ENCODE peak calls at places on chromosomes 2 and 18, in four cellular contexts. A, F, Y and O are unnamed samples.

GRCh38 chr2:71878626-71879508 is 268.8 kb downstream of the CYP26B1 start:
- DNase-seq in A (no peak), F (no peak), Y (no peak), O (no peak)

GRCh38 chr2:633371-633770 is 43.8 kb downstream of the TMEM18 start:
- DNase-seq in A (no peak), F (no peak), Y (no peak), O (no peak)

GRCh38 chr18:31241425-31241824 is 76.5 kb upstream of the DSG1 start:
- DNase-seq in A (no peak), F (no peak), Y (no peak), O (no peak)

GRCh38 chr2:216006164-216006663 is 7.1 kb downstream of the MREG start:
- DNase-seq in A (peak), F (no peak), Y (peak), O (no peak)

GRCh38 chr2:16774091-16774490 is 108.5 kb upstream of the CYRIA start:
- DNase-seq in A (no peak), F (no peak), Y (no peak), O (no peak)

GRCh38 chr2:69601179-69601612 is 42.3 kb downstream of the AAK1 start:
- DNase-seq in A (no peak), F (no peak), Y (no peak), O (no peak)

GRCh38 chr2:238784671-238785527 is 63.0 kb upstream of the TWIST2 start:
- DNase-seq in A (no peak), F (peak), Y (peak), O (peak)

GRCh38 chr18:58541789-58542425 is 87.0 kb downstream of the ALPK2 start:
- DNase-seq in A (no peak), F (no peak), Y (peak), O (peak)

GRCh38 chr18:29184654-29185053 is 1007.7 kb upstream of the CDH2 start:
- DNase-seq in A (no peak), F (no peak), Y (no peak), O (no peak)

GRCh38 chr2:206642075-206643025 is at the start of gene FAM237A:
- DNase-seq in A (no peak), F (peak), Y (peak), O (peak)

GRCh38 chr18:77106331-77106730 is 26.3 kb downstream of the MBP start:
- DNase-seq in A (no peak), F (no peak), Y (peak), O (no peak)

GRCh38 chr18:6355789-6356589 is 58.7 kb downstream of the L3MBTL4 start:
- DNase-seq in A (no peak), F (no peak), Y (peak), O (peak)

GRCh38 chr2:25161055-25161781 is 7.2 kb downstream of the POMC start:
- DNase-seq in A (peak), F (no peak), Y (no peak), O (peak)

GRCh38 chr2:231134910-231135650 is 10.2 kb upstream of the HTR2B start:
- DNase-seq in A (no peak), F (no peak), Y (no peak), O (no peak)

GRCh38 chr2:182672471-182673165 is 43.4 kb upstream of the DNAJC10 start:
- DNase-seq in A (no peak), F (no peak), Y (no peak), O (no peak)

GRCh38 chr2:198374375-198375072 is 570.1 kb downstream of the PLCL1 start:
- DNase-seq in A (no peak), F (peak), Y (peak), O (peak)

GRCh38 chr2:12321017-12321641 is 395.6 kb upstream of the TRIB2 start:
- DNase-seq in A (no peak), F (no peak), Y (no peak), O (no peak)

GRCh38 chr18:33282709-33283333 is 157.7 kb downstream of the CCDC178 start:
- DNase-seq in A (peak), F (no peak), Y (no peak), O (no peak)

GRCh38 chr2:214310319-214310718 is 100.5 kb upstream of the VWC2L start:
- DNase-seq in A (no peak), F (no peak), Y (peak), O (no peak)

GRCh38 chr2:168220971-168221819 is 26.2 kb downstream of the STK39 start:
- DNase-seq in A (no peak), F (no peak), Y (no peak), O (no peak)

GRCh38 chr2:219175928-219176817 is 552 bp downstream of the CNPPD1 start:
- DNase-seq in A (peak), F (no peak), Y (peak), O (peak)

GRCh38 chr2:219173176-219173575 is 3.3 kb upstream of the SLC23A3 start:
- DNase-seq in A (no peak), F (no peak), Y (no peak), O (no peak)

GRCh38 chr2:219174146-219174545 is 2.6 kb downstream of the CNPPD1 start:
- DNase-seq in A (no peak), F (no peak), Y (no peak), O (no peak)

GRCh38 chr2:219175486-219175885 is 1.2 kb downstream of the CNPPD1 start:
- DNase-seq in A (no peak), F (no peak), Y (no peak), O (no peak)

GRCh38 chr2:219174801-219175200 is 1.9 kb downstream of the CNPPD1 start:
- DNase-seq in A (no peak), F (no peak), Y (no peak), O (no peak)
- TF ChIP-seq CTCF in A (no peak), F (no peak), Y (no peak), O (no peak)

GRCh38 chr2:83516503-83516902 is 942.6 kb downstream of the SUCLG1 start:
- DNase-seq in A (no peak), F (no peak), Y (no peak), O (no peak)
- TF ChIP-seq CTCF in A (no peak), F (no peak), Y (no peak), O (no peak)

GRCh38 chr2:135586148-135586547 is 54.9 kb downstream of the R3HDM1 start:
- DNase-seq in A (no peak), F (no peak), Y (no peak), O (no peak)

GRCh38 chr2:135582383-135582782 is 51.1 kb downstream of the R3HDM1 start:
- DNase-seq in A (no peak), F (no peak), Y (no peak), O (no peak)

GRCh38 chr2:135587958-135588357 is 56.7 kb downstream of the R3HDM1 start:
- DNase-seq in A (no peak), F (no peak), Y (no peak), O (no peak)

GRCh38 chr2:135581282-135581681 is 50.0 kb downstream of the R3HDM1 start:
- DNase-seq in A (no peak), F (no peak), Y (no peak), O (no peak)

GRCh38 chr2:135585586-135585985 is 54.3 kb downstream of the R3HDM1 start:
- DNase-seq in A (no peak), F (no peak), Y (peak), O (no peak)
- TF ChIP-seq CTCF in A (no peak), F (peak), Y (peak), O (no peak)

GRCh38 chr18:11389281-11389680 is 220.1 kb upstream of the SLC35G4 start:
- DNase-seq in A (no peak), F (no peak), Y (no peak), O (no peak)

GRCh38 chr18:11392292-11392691 is 217.1 kb upstream of the SLC35G4 start:
- DNase-seq in A (no peak), F (no peak), Y (no peak), O (no peak)

GRCh38 chr18:11392974-11393373 is 216.4 kb upstream of the SLC35G4 start:
- DNase-seq in A (no peak), F (no peak), Y (no peak), O (no peak)

GRCh38 chr18:11391636-11392035 is 217.8 kb upstream of the SLC35G4 start:
- DNase-seq in A (no peak), F (no peak), Y (no peak), O (no peak)

DNA sequence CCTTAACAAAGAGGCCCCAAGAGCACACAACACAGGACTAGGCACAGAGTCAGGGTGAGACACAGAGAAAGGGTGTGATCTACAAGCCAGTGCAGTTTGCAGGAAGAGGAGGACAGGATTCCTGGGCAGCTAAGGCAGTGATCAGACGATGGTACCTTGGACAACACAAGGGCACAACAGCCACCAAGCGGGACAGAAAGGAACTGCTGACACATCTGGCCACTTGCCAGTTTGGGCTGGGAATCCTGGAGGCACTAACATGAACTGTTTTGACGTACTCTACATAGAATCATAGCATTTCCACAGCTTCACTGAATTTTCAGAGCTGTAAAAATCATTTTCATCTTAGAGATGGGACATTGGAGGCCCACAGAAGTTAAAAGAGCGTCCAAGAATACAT is 221.5 kb upstream of the SLC35G4 start:
- DNase-seq in A (no peak), F (no peak), Y (peak), O (peak)
- TF ChIP-seq CTCF in A (no peak), F (peak), Y (peak), O (peak)

GRCh38 chr18:629303-630150 is 27.9 kb upstream of the TYMS start:
- DNase-seq in A (no peak), F (no peak), Y (no peak), O (no peak)
- TF ChIP-seq CTCF in A (no peak), F (peak), Y (peak), O (no peak)

DNA sequence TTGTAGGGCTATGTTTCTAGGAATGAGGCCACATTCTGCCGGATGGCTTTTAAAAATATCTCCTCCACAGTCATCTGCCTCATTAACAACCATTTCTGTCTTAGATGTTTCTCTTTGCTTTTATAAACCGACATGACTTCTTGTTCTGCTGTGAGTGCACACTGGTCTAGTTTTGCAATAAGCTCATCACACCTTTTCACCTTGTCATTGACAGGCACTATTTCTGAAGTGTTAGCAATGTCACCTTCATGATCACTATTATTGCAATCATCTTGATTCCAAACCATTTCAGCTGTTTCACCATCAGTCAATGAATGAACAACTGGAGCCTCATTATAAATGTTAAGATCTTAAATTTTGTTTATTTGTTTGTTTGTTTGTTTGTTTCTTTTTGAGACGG is 523.7 kb upstream of the DSEL start:
- DNase-seq in A (no peak), F (no peak), Y (no peak), O (no peak)
- TF ChIP-seq CTCF in A (no peak), F (no peak), Y (no peak), O (no peak)